ENCODE peak calls at places on chromosomes 4 and X, in four cellular contexts. G is neuronal stem cell, B is testis, E is amniotic epithelial cell. T is an unnamed sample.

GRCh38 chrX:102339312-102340298 is 92.6 kb downstream of the NXF2 start:
- DNase-seq in G (no peak), B (no peak), E (no peak), T (no peak)

GRCh38 chrX:48945517-48946348 is 11.7 kb downstream of the OTUD5 start:
- DNase-seq in G (no peak), B (peak; percentile 50), E (peak; percentile 40), T (no peak)

GRCh38 chr4:112379306-112379705 is 82.1 kb downstream of the ALPK1 start:
- DNase-seq in G (peak; percentile 60), B (peak; percentile 25), E (no peak), T (no peak)

GRCh38 chrX:8988456-8988855 is 45.5 kb downstream of the FAM9B start:
- DNase-seq in G (no peak), B (peak; percentile 49), E (peak; percentile 45), T (no peak)

GRCh38 chrX:48700246-48700645 is 3.7 kb downstream of the SUV39H1 start:
- DNase-seq in G (no peak), B (no peak), E (no peak), T (no peak)

GRCh38 chrX:40552768-40553167 is 28.0 kb upstream of the ATP6AP2 start:
- DNase-seq in G (no peak), B (no peak), E (no peak), T (no peak)

GRCh38 chr4:172225457-172225856 is 412.3 kb downstream of the GALNTL6 start:
- DNase-seq in G (no peak), B (no peak), E (no peak), T (no peak)

GRCh38 chr4:170758988-170759387 is 669.2 kb upstream of the AADAT start:
- DNase-seq in G (no peak), B (no peak), E (no peak), T (no peak)

GRCh38 chr4:110532901-110533589 is 57.1 kb downstream of the ENPEP start:
- DNase-seq in G (no peak), B (no peak), E (no peak), T (no peak)

GRCh38 chr4:89160806-89161205 is 49.5 kb downstream of the TIGD2 start:
- DNase-seq in G (no peak), B (no peak), E (no peak), T (no peak)

GRCh38 chr4:42048394-42048793 is 58.1 kb downstream of the SLC30A9 start:
- DNase-seq in G (no peak), B (no peak), E (peak; percentile 87), T (no peak)

GRCh38 chr4:26163425-26164362 is 157.1 kb upstream of the RBPJ start:
- DNase-seq in G (no peak), B (no peak), E (no peak), T (no peak)

GRCh38 chr4:109703664-109704351 is 563 bp upstream of the CASP6 start:
- DNase-seq in G (no peak), B (no peak), E (peak; percentile 51), T (peak; percentile 2)